ENCODE peak calls at places on chromosomes 16 and 17, in five cellular contexts. L is RWPE1, Y is GM23248, Z is substantia nigra, T is heart left ventricle. X is an unnamed sample.

GRCh38 chr16:12320298-12320706 is 343.8 kb downstream of the SNX29 start:
- DNase-seq in L (no peak), Y (peak), Z (no peak), T (no peak), X (no peak)

GRCh38 chr16:13134843-13135242 is 233.4 kb downstream of the SHISA9 start:
- DNase-seq in L (no peak), Y (no peak), Z (no peak), T (no peak), X (no peak)

GRCh38 chr16:23330161-23330560 is 28.1 kb downstream of the SCNN1B start:
- DNase-seq in L (no peak), Y (no peak), Z (no peak), T (no peak), X (no peak)

GRCh38 chr16:61246592-61246991 is 789.6 kb downstream of the CDH8 start:
- DNase-seq in L (no peak), Y (no peak), Z (no peak), T (no peak), X (no peak)

GRCh38 chr16:54174750-54175149 is 111.8 kb downstream of the IRX3 start:
- DNase-seq in L (no peak), Y (no peak), Z (no peak), T (no peak), X (no peak)

GRCh38 chr16:12901597-12902436 is at the start of gene SHISA9:
- DNase-seq in L (no peak), Y (peak), Z (no peak), T (no peak), X (peak)

GRCh38 chr16:75288596-75289120 is 37.2 kb upstream of the BCAR1 start:
- DNase-seq in L (no peak), Y (no peak), Z (no peak), T (peak), X (peak)

GRCh38 chr17:63827801-63828221 is 348 bp upstream of the FTSJ3 start:
- DNase-seq in L (no peak), Y (no peak), Z (no peak), T (no peak), X (no peak)

GRCh38 chr17:15914400-15915165 is 30.3 kb upstream of the ADORA2B start:
- DNase-seq in L (no peak), Y (peak), Z (no peak), T (no peak), X (no peak)

GRCh38 chr16:11082860-11083388 is 138.6 kb downstream of the CLEC16A start:
- DNase-seq in L (no peak), Y (no peak), Z (no peak), T (no peak), X (no peak)

GRCh38 chr17:52105601-52106000 is 52.9 kb downstream of the CA10 start:
- DNase-seq in L (no peak), Y (peak), Z (no peak), T (no peak), X (no peak)

GRCh38 chr17:32009262-32009542 is 2.0 kb downstream of the LRRC37B start:
- DNase-seq in L (no peak), Y (no peak), Z (no peak), T (no peak), X (no peak)

GRCh38 chr17:38415250-38416194 is 12.7 kb upstream of the ARHGAP23 start:
- DNase-seq in L (peak), Y (peak), Z (no peak), T (no peak), X (no peak)

GRCh38 chr16:13018026-13018425 is 116.6 kb downstream of the SHISA9 start:
- DNase-seq in L (no peak), Y (no peak), Z (no peak), T (no peak), X (no peak)

GRCh38 chr16:86509759-86510464 is 415 bp upstream of the FOXF1 start:
- DNase-seq in L (no peak), Y (peak), Z (no peak), T (peak), X (no peak)

GRCh38 chr16:20768121-20768520 is 4.3 kb downstream of the ACSM3 start:
- DNase-seq in L (peak), Y (no peak), Z (no peak), T (no peak), X (no peak)

GRCh38 chr16:74738134-74738541 is 36.5 kb downstream of the FA2H start:
- DNase-seq in L (peak), Y (peak), Z (no peak), T (no peak), X (no peak)

GRCh38 chr16:68128577-68129305 is 43.6 kb downstream of the NFATC3 start:
- DNase-seq in L (no peak), Y (peak), Z (no peak), T (no peak), X (no peak)

GRCh38 chr17:13204607-13205237 is 186.9 kb upstream of the ELAC2 start:
- DNase-seq in L (no peak), Y (peak), Z (no peak), T (no peak), X (no peak)

GRCh38 chr17:81576621-81577277 is 24.6 kb upstream of the FAAP100 start:
- DNase-seq in L (peak), Y (peak), Z (no peak), T (no peak), X (no peak)

GRCh38 chr17:19753049-19753444 is 4.9 kb upstream of the ALDH3A1 start:
- DNase-seq in L (peak), Y (peak), Z (peak), T (peak), X (peak)

GRCh38 chr17:3040882-3041281 is 22.5 kb downstream of the OR1D5 start:
- DNase-seq in L (no peak), Y (no peak), Z (no peak), T (no peak), X (peak)

GRCh38 chr17:30232015-30232821 is 3.3 kb downstream of the SLC6A4 start:
- DNase-seq in L (no peak), Y (no peak), Z (no peak), T (no peak), X (no peak)

GRCh38 chr17:15393414-15393813 is 52.0 kb upstream of the TEKT3 start:
- DNase-seq in L (no peak), Y (no peak), Z (no peak), T (no peak), X (no peak)

GRCh38 chr17:66614469-66614868 is 220.4 kb upstream of the CACNG5 start:
- DNase-seq in L (no peak), Y (no peak), Z (no peak), T (no peak), X (no peak)

GRCh38 chr17:60231234-60231633 is 81.5 kb downstream of the CA4 start:
- DNase-seq in L (peak), Y (peak), Z (peak), T (no peak), X (no peak)

GRCh38 chr17:76844485-76844829 is 23.7 kb upstream of the MGAT5B start:
- DNase-seq in L (no peak), Y (no peak), Z (no peak), T (no peak), X (no peak)

GRCh38 chr16:64459821-64460220 is 662.0 kb downstream of the CDH11 start:
- DNase-seq in L (no peak), Y (peak), Z (no peak), T (peak), X (no peak)

GRCh38 chr17:79369532-79369931 is 241.3 kb downstream of the RBFOX3 start:
- DNase-seq in L (no peak), Y (no peak), Z (no peak), T (no peak), X (no peak)

GRCh38 chr17:80095844-80096475 is 5.4 kb upstream of the GAA start:
- DNase-seq in L (no peak), Y (no peak), Z (no peak), T (no peak), X (peak)

GRCh38 chr17:48077555-48077954 is 23.7 kb downstream of the CBX1 start:
- DNase-seq in L (no peak), Y (no peak), Z (no peak), T (no peak), X (no peak)

GRCh38 chr17:688100-688989 is 26.3 kb downstream of the VPS53 start:
- DNase-seq in L (no peak), Y (peak), Z (no peak), T (no peak), X (no peak)

GRCh38 chr16:23141959-23142740 is 7.1 kb downstream of the USP31 start:
- DNase-seq in L (peak), Y (no peak), Z (no peak), T (peak), X (no peak)

GRCh38 chr16:80274576-80275191 is 266.1 kb upstream of the DYNLRB2 start:
- DNase-seq in L (peak), Y (peak), Z (no peak), T (no peak), X (no peak)

GRCh38 chr17:63740464-63741181 is 976 bp downstream of the STRADA start:
- DNase-seq in L (peak), Y (peak), Z (no peak), T (no peak), X (no peak)

GRCh38 chr16:49488740-49489525 is 115.3 kb downstream of the C16orf78 start:
- DNase-seq in L (no peak), Y (no peak), Z (no peak), T (no peak), X (peak)

GRCh38 chr16:56409195-56409594 is 16.1 kb downstream of the AMFR start:
- DNase-seq in L (peak), Y (peak), Z (no peak), T (no peak), X (no peak)

GRCh38 chr16:68493412-68494070 is 45.2 kb upstream of the SMPD3 start:
- DNase-seq in L (no peak), Y (no peak), Z (no peak), T (no peak), X (peak)

GRCh38 chr17:18361837-18362380 is 1.4 kb downstream of the SHMT1 start:
- DNase-seq in L (no peak), Y (no peak), Z (no peak), T (no peak), X (no peak)
- H3K27ac ChIP-seq in L (peak), Y (no peak), Z (peak), T (peak), X (no peak)

GRCh38 chr17:49117581-49118230 is 14.9 kb upstream of the B4GALNT2 start:
- DNase-seq in L (no peak), Y (no peak), Z (no peak), T (no peak), X (no peak)
- H3K27ac ChIP-seq in L (peak), Y (no peak), Z (no peak), T (no peak), X (no peak)

GRCh38 chr17:75720656-75721462 is at the start of gene ITGB4:
- DNase-seq in L (peak), Y (peak), Z (no peak), T (peak), X (no peak)
- H3K27ac ChIP-seq in L (peak), Y (no peak), Z (peak), T (peak), X (no peak)

GRCh38 chr16:2028620-2029220 is 2.0 kb downstream of the NHERF2 start:
- DNase-seq in L (no peak), Y (no peak), Z (no peak), T (no peak), X (no peak)
- H3K27ac ChIP-seq in L (peak), Y (no peak), Z (no peak), T (peak), X (no peak)

DNA sequence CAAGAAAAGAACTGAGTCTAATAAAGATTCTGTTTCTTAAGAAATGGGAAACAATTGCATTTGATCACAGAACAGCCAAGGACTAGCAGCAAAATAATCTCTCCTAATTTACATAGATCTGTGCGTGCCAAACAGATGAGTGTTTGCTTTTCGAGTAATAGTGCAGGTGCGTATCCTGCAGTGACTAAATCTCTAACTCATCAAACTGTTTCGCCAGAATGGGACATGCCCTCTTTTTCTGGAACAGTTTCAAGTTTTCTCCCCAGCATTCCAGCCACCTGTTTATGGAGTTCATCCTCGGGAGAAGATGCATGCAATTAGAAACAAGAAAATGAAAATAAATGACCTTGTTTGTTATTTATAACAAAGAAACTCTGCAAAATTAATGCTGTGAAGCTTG is 5.7 kb upstream of the TOX3 start:
- DNase-seq in L (peak), Y (no peak), Z (no peak), T (no peak), X (no peak)
- H3K27ac ChIP-seq in L (no peak), Y (no peak), Z (no peak), T (no peak), X (no peak)

GRCh38 chr16:30446203-30446595 is 525 bp upstream of the SEPHS2 start:
- DNase-seq in L (no peak), Y (no peak), Z (no peak), T (no peak), X (no peak)
- H3K27ac ChIP-seq in L (peak), Y (peak), Z (peak), T (peak), X (peak)

DNA sequence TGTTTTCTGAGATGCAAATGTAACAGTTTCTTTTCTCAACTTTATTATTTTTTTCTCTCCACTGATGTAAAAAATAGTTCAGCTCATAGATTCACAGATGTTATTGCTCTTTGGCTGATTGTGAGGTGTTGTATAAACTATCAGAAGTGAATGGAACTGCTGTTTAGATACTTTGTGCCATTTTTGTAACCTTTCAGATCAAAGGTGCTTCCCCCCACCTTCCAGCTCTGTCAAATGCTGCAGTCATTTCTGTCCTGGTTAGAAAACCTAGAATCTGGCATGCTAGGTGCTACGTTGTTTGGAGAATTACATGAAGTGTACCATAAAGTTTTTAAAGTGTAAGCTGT is 1.7 kb upstream of the WIPI1 start:
- DNase-seq in L (no peak), Y (no peak), Z (no peak), T (no peak), X (no peak)
- H3K27ac ChIP-seq in L (no peak), Y (no peak), Z (no peak), T (peak), X (no peak)

DNA sequence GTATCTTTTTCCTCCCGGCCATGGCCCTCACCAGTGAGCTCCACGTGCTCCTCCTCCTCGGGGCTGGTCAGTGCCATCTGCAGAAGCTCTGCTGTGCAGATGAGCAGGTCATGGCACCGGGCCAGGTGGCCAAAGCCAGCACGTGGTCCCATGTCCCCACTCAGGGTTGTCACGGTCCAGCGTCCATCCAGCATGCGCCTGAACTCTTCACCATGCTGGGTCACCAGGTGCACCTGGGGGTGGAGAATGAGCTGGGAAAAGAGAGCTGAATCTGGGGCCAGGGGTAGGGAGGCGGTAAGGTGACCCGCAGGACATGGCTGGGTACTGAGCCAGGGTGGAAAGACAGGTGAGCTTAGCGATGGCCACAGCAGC is 1.3 kb downstream of the DHX58 start:
- DNase-seq in L (no peak), Y (no peak), Z (no peak), T (no peak), X (no peak)
- H3K27ac ChIP-seq in L (peak), Y (no peak), Z (no peak), T (no peak), X (peak)

GRCh38 chr16:84964729-84965128 is 46.6 kb downstream of the ZDHHC7 start:
- DNase-seq in L (no peak), Y (no peak), Z (no peak), T (no peak), X (no peak)
- H3K27ac ChIP-seq in L (no peak), Y (no peak), Z (no peak), T (no peak), X (no peak)

GRCh38 chr16:4831616-4832015 is 15.5 kb downstream of the GLYR1 start:
- DNase-seq in L (no peak), Y (no peak), Z (no peak), T (no peak), X (no peak)
- H3K27ac ChIP-seq in L (no peak), Y (no peak), Z (no peak), T (peak), X (no peak)